ENCODE peak calls at places on chromosome 9, in four cellular contexts. I is IMR-90, C is H1, M is H9. L is an unnamed sample.

GRCh38 chr9:12935714-12936113 is 160.9 kb downstream of the LURAP1L start:
- DNase-seq in I (peak), C (no peak), M (no peak), L (no peak)

GRCh38 chr9:134421888-134422287 is 95.6 kb downstream of the RXRA start:
- DNase-seq in I (no peak), C (no peak), M (no peak), L (no peak)

GRCh38 chr9:35813434-35814105 is 1.3 kb downstream of the HINT2 start:
- DNase-seq in I (peak), C (no peak), M (peak), L (peak)

GRCh38 chr9:841371-842209 is at the start of gene DMRT1:
- DNase-seq in I (no peak), C (peak), M (peak), L (peak)

GRCh38 chr9:89743576-89744254 is 138.9 kb downstream of the GADD45G start:
- DNase-seq in I (no peak), C (peak), M (peak), L (peak)

GRCh38 chr9:83259558-83259957 is 196.6 kb upstream of the RASEF start:
- DNase-seq in I (no peak), C (no peak), M (no peak), L (no peak)

GRCh38 chr9:35657327-35658143 is at the start of gene RMRP:
- DNase-seq in I (peak), C (peak), M (peak), L (peak)

GRCh38 chr9:93447642-93448041 is 3.8 kb upstream of the FAM120A start:
- DNase-seq in I (no peak), C (no peak), M (no peak), L (no peak)

GRCh38 chr9:131645078-131645776 is 94.6 kb downstream of the RAPGEF1 start:
- DNase-seq in I (no peak), C (no peak), M (no peak), L (no peak)

GRCh38 chr9:131651160-131651559 is 88.7 kb downstream of the RAPGEF1 start:
- DNase-seq in I (no peak), C (no peak), M (no peak), L (no peak)

GRCh38 chr9:131650254-131650653 is 89.6 kb downstream of the RAPGEF1 start:
- DNase-seq in I (peak), C (no peak), M (no peak), L (no peak)

GRCh38 chr9:131651599-131651998 is 88.3 kb downstream of the RAPGEF1 start:
- DNase-seq in I (peak), C (no peak), M (no peak), L (no peak)

DNA sequence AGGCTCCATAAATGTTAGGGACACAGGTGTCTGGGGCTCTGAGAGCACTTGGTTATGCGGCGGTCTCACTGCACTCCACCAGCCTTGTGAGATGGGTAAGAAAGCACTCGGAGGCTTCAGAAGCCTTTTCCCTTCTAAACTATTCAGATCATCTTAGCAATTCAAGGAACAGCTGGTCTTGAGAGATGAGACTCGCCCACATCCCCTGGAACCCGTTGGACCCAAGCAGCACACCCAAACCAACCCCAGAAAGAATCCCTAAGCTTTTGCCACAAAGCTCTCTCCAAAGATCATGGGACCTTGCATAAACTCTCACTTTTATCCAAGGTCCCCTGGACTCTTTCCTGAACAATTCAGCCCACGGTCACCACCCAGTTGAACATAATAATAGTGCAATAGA is 90.2 kb downstream of the RAPGEF1 start:
- DNase-seq in I (no peak), C (no peak), M (no peak), L (no peak)
- H3K9ac ChIP-seq in I (no peak), C (no peak), M (no peak), L (no peak)

DNA sequence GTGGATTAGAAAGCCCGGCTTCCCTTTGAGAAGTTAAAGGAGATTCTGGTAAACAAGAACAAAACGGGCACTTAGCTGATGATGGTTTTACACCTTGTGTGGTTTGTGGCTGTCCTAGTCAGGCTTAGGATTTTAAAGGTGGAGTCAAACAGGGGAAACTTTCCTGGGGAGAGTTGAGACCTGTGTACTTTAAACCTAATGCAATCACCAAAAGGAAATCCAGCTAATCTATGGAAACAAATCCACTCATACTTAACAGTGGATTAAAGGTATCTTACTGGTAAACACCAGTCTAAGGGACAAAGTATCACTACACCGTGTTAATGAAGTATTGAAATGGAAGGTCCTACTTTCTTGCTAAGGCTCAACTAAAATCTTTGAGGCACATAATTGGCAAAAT is 150.3 kb upstream of the PCA3 start:
- DNase-seq in I (no peak), C (no peak), M (no peak), L (no peak)
- H4K5ac ChIP-seq in I (no peak), C (no peak), M (no peak), L (no peak)

GRCh38 chr9:36820392-36820861 is 213.6 kb downstream of the PAX5 start:
- DNase-seq in I (no peak), C (no peak), M (no peak), L (no peak)

GRCh38 chr9:36817160-36817834 is 216.8 kb downstream of the PAX5 start:
- DNase-seq in I (no peak), C (no peak), M (no peak), L (no peak)

GRCh38 chr9:36815566-36816348 is 218.3 kb downstream of the PAX5 start:
- DNase-seq in I (no peak), C (no peak), M (no peak), L (no peak)

GRCh38 chr9:36818242-36818938 is 215.7 kb downstream of the PAX5 start:
- DNase-seq in I (no peak), C (no peak), M (peak), L (no peak)

GRCh38 chr9:36818965-36819870 is 214.8 kb downstream of the PAX5 start:
- DNase-seq in I (no peak), C (peak), M (peak), L (peak)
- H3K9ac ChIP-seq in I (no peak), C (no peak), M (no peak), L (peak)

GRCh38 chr9:72857632-72858011 is 95.2 kb downstream of the ALDH1A1 start:
- DNase-seq in I (no peak), C (no peak), M (no peak), L (peak)

GRCh38 chr9:72864327-72864726 is 88.5 kb downstream of the ALDH1A1 start:
- DNase-seq in I (no peak), C (no peak), M (no peak), L (no peak)

GRCh38 chr9:72858089-72858912 is 94.6 kb downstream of the ALDH1A1 start:
- DNase-seq in I (no peak), C (no peak), M (no peak), L (peak)

DNA sequence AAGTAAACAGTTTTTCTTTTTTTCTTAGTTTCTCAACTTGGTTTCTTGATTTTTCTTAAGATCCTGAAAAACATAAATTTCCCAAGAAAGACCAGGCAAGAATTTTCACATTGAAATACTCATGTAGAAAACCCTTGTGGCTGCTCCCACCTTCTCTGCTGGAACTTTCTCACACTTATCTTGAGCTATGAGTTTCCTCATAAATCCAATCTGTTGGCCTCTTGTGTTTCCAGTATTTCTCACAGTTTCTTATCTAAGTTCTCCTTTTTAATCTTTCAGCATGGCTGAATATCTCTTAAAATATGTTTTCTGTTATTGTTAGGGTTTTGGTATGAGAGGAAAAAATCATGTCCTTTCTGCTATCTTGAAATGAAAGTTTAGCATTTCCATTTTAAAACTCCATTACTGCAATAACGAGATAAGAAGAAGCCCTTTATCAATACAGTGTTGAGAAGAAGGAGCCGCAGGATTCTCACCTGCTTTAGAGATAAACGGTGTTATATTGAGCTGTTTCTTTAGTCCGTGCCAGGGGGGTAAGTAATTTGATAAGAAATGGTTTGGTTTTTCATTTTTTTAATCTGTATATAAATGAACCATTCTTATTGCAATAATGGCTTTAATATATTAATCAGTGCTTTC is 89.3 kb downstream of the ALDH1A1 start:
- DNase-seq in I (no peak), C (no peak), M (no peak), L (peak)
- H4K5ac ChIP-seq in I (no peak), C (no peak), M (no peak), L (no peak)